ENCODE peak calls at places on chromosomes 2 and 18, in ten cellular contexts. Y, H, M, N, L, V, O, W, X and B are unnamed samples.

GRCh38 chr2:36459725-36460137 is 104.2 kb downstream of the CRIM1 start:
- DNase-seq in Y (peak; percentile 42), N (no peak), H (peak; percentile 75), O (peak; percentile 26), V (peak; percentile 56), L (no peak), M (peak; percentile 17), W (no peak), X (no peak), B (peak; percentile 69)

GRCh38 chr2:216694201-216694825 is 1.0 kb downstream of the IGFBP5 start:
- DNase-seq in M (peak; percentile 59), W (no peak), N (peak; percentile 67), Y (peak; percentile 78), L (no peak), O (no peak), H (peak; percentile 49), V (no peak), X (no peak), B (peak; percentile 82)

GRCh38 chr2:33372940-33373553 is 103.4 kb upstream of the RASGRP3 start:
- DNase-seq in N (no peak), Y (peak; percentile 50), M (peak; percentile 2), O (peak; percentile 32), W (no peak), L (no peak), H (peak; percentile 32), V (peak; percentile 56), X (no peak), B (peak; percentile 86)

GRCh38 chr18:73199151-73199550 is 331.4 kb upstream of the NETO1 start:
- DNase-seq in N (no peak), W (no peak), L (no peak), X (no peak), V (no peak), H (peak; percentile 13), M (no peak), O (no peak), Y (no peak), B (no peak)

GRCh38 chr2:26572589-26572988 is 68.6 kb downstream of the CIB4 start:
- DNase-seq in V (peak; percentile 54), O (no peak), H (no peak), X (no peak), M (no peak), L (no peak), N (no peak), W (no peak), Y (no peak), B (no peak)

GRCh38 chr2:181894381-181894780 is 2.9 kb downstream of the ITPRID2 start:
- DNase-seq in X (no peak), Y (peak; percentile 11), W (no peak), N (no peak), M (no peak), L (no peak), V (no peak), H (peak; percentile 40), O (no peak), B (no peak)

GRCh38 chr2:75292826-75293225 is 93.5 kb upstream of the TACR1 start:
- DNase-seq in N (no peak), V (no peak), H (peak; percentile 78), Y (no peak), X (no peak), L (peak; percentile 60), O (no peak), M (no peak), W (no peak), B (no peak)

GRCh38 chr18:12567849-12568248 is 90.1 kb downstream of the SPIRE1 start:
- DNase-seq in O (no peak), W (no peak), M (no peak), Y (no peak), N (no peak), X (no peak), V (no peak), L (no peak), H (no peak), B (no peak)

GRCh38 chr2:235669269-235669831 is 175.5 kb downstream of the AGAP1 start:
- DNase-seq in M (peak; percentile 74), H (peak; percentile 65), X (no peak), W (no peak), L (peak; percentile 24), N (peak; percentile 45), V (peak; percentile 92), O (peak; percentile 86), Y (peak; percentile 93), B (peak; percentile 91)

GRCh38 chr2:179991344-179991743 is 15.8 kb downstream of the CWC22 start:
- DNase-seq in H (no peak), L (no peak), V (peak; percentile 13), W (no peak), X (no peak), O (no peak), Y (peak; percentile 7), N (no peak), M (no peak), B (peak; percentile 2)

GRCh38 chr18:63881851-63882250 is 5.7 kb upstream of the SERPINB2 start:
- DNase-seq in L (no peak), H (peak; percentile 10), N (no peak), W (no peak), X (no peak), O (no peak), Y (no peak), V (no peak), M (no peak), B (no peak)

GRCh38 chr2:65388051-65388531 is 44.3 kb downstream of the SPRED2 start:
- DNase-seq in Y (no peak), M (no peak), W (no peak), X (no peak), V (no peak), H (no peak), N (no peak), O (no peak), L (no peak), B (no peak)

GRCh38 chr18:47929681-47930085 is 776 bp downstream of the SMAD2 start:
- DNase-seq in Y (no peak), H (no peak), L (no peak), W (no peak), O (no peak), N (peak; percentile 21), V (no peak), M (no peak), X (no peak), B (no peak)